ENCODE peak calls at places on chromosomes 4 and X, in five cellular contexts. C, L, E, J and W are unnamed samples.

GRCh38 chr4:80017125-80017854 is 55.7 kb downstream of the ANTXR2 start:
- DNase-seq in E (no peak), L (no peak), C (no peak), J (peak; percentile 96), W (no peak)

GRCh38 chr4:41290486-41290885 is 33.8 kb downstream of the UCHL1 start:
- DNase-seq in E (no peak), L (peak; percentile 8), J (no peak), C (no peak), W (no peak)

GRCh38 chr4:133149932-133150642 is 993 bp downstream of the PCDH10 start:
- DNase-seq in C (no peak), E (no peak), L (no peak), J (no peak), W (no peak)

GRCh38 chrX:114889454-114889853 is 128.0 kb downstream of the IL13RA2 start:
- DNase-seq in E (no peak), C (no peak), J (no peak), L (no peak), W (no peak)

GRCh38 chr4:113750734-113751133 is 10.8 kb downstream of the CAMK2D start:
- DNase-seq in J (no peak), E (no peak), C (no peak), L (no peak), W (no peak)

GRCh38 chrX:11450354-11450753 is 157.1 kb downstream of the AMELX start:
- DNase-seq in C (no peak), J (peak; percentile 15), E (no peak), L (no peak), W (no peak)

GRCh38 chr4:73019462-73020047 is 50.0 kb downstream of the COX18 start:
- DNase-seq in L (no peak), C (no peak), E (no peak), J (peak; percentile 47), W (no peak)

GRCh38 chrX:101206471-101206870 is 13.1 kb upstream of the DRP2 start:
- DNase-seq in C (no peak), E (no peak), L (no peak), J (peak; percentile 58), W (no peak)

GRCh38 chrX:54043696-54044125 is 562 bp downstream of the PHF8 start:
- DNase-seq in J (peak; percentile 10), L (peak; percentile 49), E (peak; percentile 75), C (no peak), W (no peak)

GRCh38 chrX:70025464-70025863 is 24.3 kb downstream of the AWAT2 start:
- DNase-seq in L (no peak), J (peak; percentile 16), C (no peak), E (no peak), W (no peak)

GRCh38 chr4:138734746-138735145 is 280.8 kb upstream of the NOCT start:
- DNase-seq in L (no peak), E (no peak), J (peak; percentile 89), C (no peak), W (no peak)

GRCh38 chrX:34638116-34638515 is 19.0 kb downstream of the TMEM47 start:
- DNase-seq in L (no peak), E (no peak), C (no peak), J (peak; percentile 54), W (peak; percentile 10)

GRCh38 chrX:47595701-47596655 is 13.7 kb downstream of the TIMP1 start:
- DNase-seq in J (peak; percentile 89), L (no peak), E (no peak), C (no peak), W (no peak)

GRCh38 chr4:143701365-143701764 is 890 bp upstream of the FREM3 start:
- DNase-seq in L (no peak), J (no peak), C (no peak), E (no peak), W (no peak)

GRCh38 chr4:17809667-17810066 is 890 bp downstream of the DCAF16 start:
- DNase-seq in J (no peak), L (no peak), E (no peak), C (no peak), W (no peak)

GRCh38 chrX:105618393-105619101 is 203.8 kb upstream of the NRK start:
- DNase-seq in J (no peak), E (no peak), C (no peak), L (no peak), W (no peak)

GRCh38 chrX:13194291-13195103 is 125.4 kb downstream of the ATXN3L start:
- DNase-seq in L (no peak), E (no peak), C (no peak), J (no peak), W (no peak)

GRCh38 chr4:40246938-40247337 is 50.1 kb downstream of the RHOH start:
- DNase-seq in C (no peak), L (no peak), E (no peak), J (no peak), W (no peak)

GRCh38 chr4:42151568-42152506 is 618 bp downstream of the BEND4 start:
- DNase-seq in J (no peak), L (peak; percentile 51), E (peak; percentile 96), C (no peak), W (no peak)

GRCh38 chr4:80201326-80202151 is 4.2 kb downstream of the PRDM8 start:
- DNase-seq in L (peak; percentile 45), E (peak; percentile 52), C (no peak), J (peak; percentile 89), W (peak; percentile 18)

GRCh38 chr4:110753461-110753860 is 130.6 kb upstream of the PITX2 start:
- DNase-seq in C (no peak), E (no peak), L (no peak), J (no peak), W (no peak)

GRCh38 chr4:8156617-8157016 is 2.0 kb downstream of the ABLIM2 start:
- DNase-seq in E (no peak), L (no peak), J (no peak), C (no peak), W (no peak)
- H3K4me3 ChIP-seq in E (no peak overlapping the region), L (no peak overlapping the region), J (no peak overlapping the region), C (no peak overlapping the region), W (no peak overlapping the region)

GRCh38 chrX:68584221-68584620 is 63.2 kb upstream of the STARD8 start:
- DNase-seq in E (no peak), J (no peak), C (no peak), L (no peak), W (no peak)
- H3K4me3 ChIP-seq in E (no peak overlapping the region), J (no peak overlapping the region), C (no peak overlapping the region), L (no peak overlapping the region), W (no peak overlapping the region)

DNA sequence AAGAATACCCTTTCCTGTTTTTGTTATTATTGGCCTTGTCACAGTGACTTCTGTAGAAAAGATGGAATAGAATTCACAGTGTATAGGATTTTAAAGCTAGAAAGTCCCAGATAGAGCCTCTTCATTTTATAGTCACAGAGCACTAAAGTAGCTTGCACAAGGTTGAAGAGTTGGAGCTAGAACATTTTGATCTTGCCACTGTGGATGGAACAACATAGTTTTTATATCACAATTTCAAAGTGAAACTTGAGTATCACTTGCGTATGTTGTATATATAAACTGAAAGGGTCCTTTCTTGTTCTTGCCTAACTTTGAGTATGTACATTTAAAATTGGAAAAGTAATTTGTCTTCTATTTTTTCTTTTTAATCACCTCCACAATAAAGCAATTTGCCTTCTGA is 2.7 kb downstream of the USO1 start:
- DNase-seq in E (no peak), J (peak; percentile 15), L (no peak), C (no peak), W (no peak)
- H3K4me3 ChIP-seq in E (peak overlapping the region; percentile 92), J (no peak overlapping the region), L (no peak overlapping the region), C (no peak overlapping the region), W (peak overlapping the region; percentile 7)

DNA sequence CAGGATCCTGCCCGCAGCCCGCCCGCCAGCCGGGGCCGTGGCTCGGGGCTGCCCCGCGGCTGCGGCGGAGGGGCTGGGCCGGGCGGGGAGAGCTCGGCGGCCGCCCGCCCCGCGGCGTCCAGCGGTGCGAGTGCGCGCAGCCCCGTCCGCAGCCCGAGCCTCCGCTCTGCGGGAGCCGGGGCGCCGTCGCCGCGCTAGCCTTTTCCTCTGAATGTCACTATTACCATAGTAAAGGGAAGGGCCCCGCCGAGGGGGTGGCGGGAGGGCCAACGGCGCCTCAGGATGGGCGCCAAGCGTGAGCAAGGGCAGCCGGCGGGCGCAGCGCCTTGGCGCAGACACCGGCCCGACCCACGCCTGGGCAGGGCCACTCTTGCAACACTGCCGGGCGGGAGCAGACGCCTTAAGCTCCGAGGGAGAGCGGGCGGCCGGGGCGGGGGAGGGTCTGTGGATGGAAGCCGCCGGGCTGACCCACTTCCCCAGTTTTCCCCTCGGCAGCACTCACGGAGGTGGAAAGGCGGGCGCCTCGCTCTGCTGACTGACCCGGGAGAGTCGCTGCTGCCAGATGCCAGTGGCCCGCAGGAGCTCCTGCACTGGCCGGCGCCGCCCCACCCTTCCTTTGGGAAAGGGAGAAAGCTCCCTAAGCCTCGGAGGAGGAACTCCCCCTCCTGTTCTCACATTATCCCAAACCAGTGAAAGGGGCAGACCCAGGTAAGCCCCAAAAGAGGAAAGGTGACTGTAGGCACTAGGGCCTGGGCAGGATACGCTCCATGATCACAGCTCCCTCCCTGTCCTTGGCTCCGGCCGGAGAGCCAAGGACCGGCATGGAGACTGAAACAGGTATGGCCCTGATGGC is 329.4 kb downstream of the HNRNPD start:
- DNase-seq in C (peak; percentile 14), L (peak; percentile 38), J (peak; percentile 0), E (peak; percentile 93), W (peak; percentile 50)
- H3K4me3 ChIP-seq in C (peak overlapping the region; percentile 41), L (peak overlapping the region; percentile 36), J (peak overlapping the region; percentile 28), E (peak overlapping the region; percentile 85), W (no peak overlapping the region)

DNA sequence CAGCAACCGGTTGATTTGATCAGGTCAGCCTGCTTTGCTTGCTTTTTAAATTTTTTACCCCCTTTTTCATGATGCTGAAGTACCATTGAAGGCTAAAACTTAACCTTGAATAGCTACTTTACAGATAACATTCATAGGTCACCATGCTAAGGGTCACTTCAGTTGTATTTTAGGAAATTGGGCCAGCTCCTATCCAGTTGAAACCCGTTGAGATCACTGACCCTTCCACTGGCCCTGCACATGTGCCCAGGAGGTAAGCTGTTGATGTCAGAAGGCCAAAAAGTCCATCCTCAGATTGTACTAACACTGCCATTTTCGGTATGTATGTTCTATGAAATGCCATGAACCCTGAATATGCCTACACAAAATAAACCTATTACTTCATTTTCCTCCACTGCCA is 133.0 kb upstream of the FAT4 start:
- DNase-seq in E (no peak), J (no peak), C (no peak), L (no peak), W (no peak)
- H3K4me3 ChIP-seq in E (no peak overlapping the region), J (no peak overlapping the region), C (no peak overlapping the region), L (no peak overlapping the region), W (no peak overlapping the region)

GRCh38 chr4:158020734-158021346 is 152.0 kb downstream of the GASK1B start:
- DNase-seq in E (no peak), J (peak; percentile 95), C (no peak), L (no peak), W (no peak)
- H3K4me3 ChIP-seq in E (no peak overlapping the region), J (no peak overlapping the region), C (no peak overlapping the region), L (no peak overlapping the region), W (no peak overlapping the region)

GRCh38 chr4:146649232-146649631 is 10.5 kb downstream of the POU4F2 start:
- DNase-seq in C (no peak), J (no peak), L (no peak), E (no peak), W (no peak)

GRCh38 chr4:146650034-146650433 is 11.3 kb downstream of the POU4F2 start:
- DNase-seq in E (no peak), L (no peak), J (no peak), C (no peak), W (no peak)

GRCh38 chr4:146654976-146655761 is 16.5 kb downstream of the POU4F2 start:
- DNase-seq in C (no peak), E (peak; percentile 86), J (peak; percentile 7), L (no peak), W (no peak)

DNA sequence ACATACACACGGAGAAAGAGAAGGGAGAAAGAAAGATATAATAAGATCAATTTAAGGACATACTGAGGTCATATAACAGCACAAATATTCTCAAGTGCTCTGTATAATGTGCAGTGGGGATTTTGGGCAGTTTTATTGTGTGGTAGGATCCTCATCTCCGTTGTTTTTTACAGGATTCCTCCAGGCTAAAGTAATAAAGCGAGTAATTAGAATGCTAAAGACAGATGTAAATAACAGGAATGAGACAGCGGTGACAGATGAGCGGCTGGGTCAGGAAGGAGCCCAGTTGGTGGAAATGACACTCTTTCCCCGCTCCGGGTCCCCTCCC is 15.9 kb downstream of the POU4F2 start:
- DNase-seq in E (no peak), C (no peak), J (no peak), L (no peak), W (no peak)
- H3K4me3 ChIP-seq in E (peak overlapping the region; percentile 71), C (peak overlapping the region; percentile 41), J (peak overlapping the region; percentile 37), L (peak overlapping the region; percentile 27), W (peak overlapping the region; percentile 60)